ENCODE peak calls at places on chromosome 1, in six cellular contexts. F is ELF-1; R is GM12892; C is progenitor cell of endocrine pancreas; Y is HepG2; B is activated naive CD8-positive, alpha-beta T cell treated with anti-CD3 and anti-CD28 coated beads for 36 hours. N is an unnamed sample.

GRCh38 chr1:4054957-4055676 is 155.0 kb upstream of the C1orf174 start:
- DNase-seq in F (no peak), R (no peak), C (no peak), Y (no peak), B (no peak), N (peak; percentile 32)

GRCh38 chr1:168991667-168992475 is 114.6 kb upstream of the ATP1B1 start:
- DNase-seq in F (no peak), R (no peak), C (no peak), Y (no peak), B (no peak), N (no peak)

GRCh38 chr1:39573736-39574624 is 2.6 kb downstream of the PABPC4 start:
- DNase-seq in F (no peak), R (no peak), C (no peak), Y (no peak), B (no peak), N (no peak)

GRCh38 chr1:196877964-196878363 is 9.9 kb upstream of the CFHR4 start:
- DNase-seq in F (peak; percentile 47), R (no peak), C (peak; percentile 48), Y (no peak), B (no peak), N (peak; percentile 71)

GRCh38 chr1:152049291-152050073 is 12.7 kb upstream of the S100A11 start:
- DNase-seq in F (no peak), R (no peak), C (no peak), Y (no peak), B (no peak), N (no peak)

GRCh38 chr1:119924948-119925898 is 28.9 kb upstream of the ADAM30 start:
- DNase-seq in F (no peak), R (no peak), C (no peak), Y (no peak), B (no peak), N (no peak)

GRCh38 chr1:240004086-240004749 is 87.5 kb upstream of the FMN2 start:
- DNase-seq in F (peak; percentile 44), R (no peak), C (no peak), Y (no peak), B (no peak), N (no peak)

GRCh38 chr1:55035904-55036303 is 3.4 kb upstream of the PCSK9 start:
- DNase-seq in F (no peak), R (no peak), C (no peak), Y (peak; percentile 38), B (no peak), N (no peak)

GRCh38 chr1:94032637-94033036 is 88.3 kb downstream of the ABCA4 start:
- DNase-seq in F (no peak), R (no peak), C (no peak), Y (no peak), B (no peak), N (no peak)

GRCh38 chr1:100955322-100955721 is 59.4 kb downstream of the SLC30A7 start:
- DNase-seq in F (no peak), R (no peak), C (no peak), Y (no peak), B (no peak), N (no peak)

GRCh38 chr1:212002536-212002935 is 32.8 kb downstream of the INTS7 start:
- DNase-seq in F (no peak), R (no peak), C (no peak), Y (no peak), B (no peak), N (no peak)

GRCh38 chr1:38962113-38962512 is 20.5 kb upstream of the RHBDL2 start:
- DNase-seq in F (no peak), R (no peak), C (no peak), Y (no peak), B (no peak), N (no peak)